ENCODE peak calls at places on chromosomes 7 and 10, in seven cellular contexts. P, H, J, F, V, I and U are unnamed samples.

GRCh38 chr7:149869867-149870266 is 3.9 kb upstream of the ATP6V0E2 start:
- DNase-seq in V (no peak), J (no peak), H (no peak), P (no peak), F (no peak), I (no peak), U (no peak)

GRCh38 chr7:73520673-73521635 is 1.1 kb downstream of the BAZ1B start:
- DNase-seq in P (peak), F (no peak), H (no peak), J (no peak), I (no peak), V (peak), U (peak)

GRCh38 chr7:23106491-23106800 is 861 bp downstream of the KLHL7 start:
- DNase-seq in V (peak), F (no peak), P (no peak), J (no peak), H (no peak), I (no peak), U (no peak)

GRCh38 chr7:102456327-102456726 is 8.3 kb downstream of the ALKBH4 start:
- DNase-seq in I (no peak), P (no peak), J (peak), V (no peak), F (no peak), H (no peak), U (no peak)

GRCh38 chr7:41027428-41028115 is 675.3 kb downstream of the INHBA start:
- DNase-seq in V (no peak), H (no peak), I (no peak), P (no peak), J (no peak), F (no peak), U (peak)

GRCh38 chr10:103448751-103449150 is 3.4 kb downstream of the CALHM2 start:
- DNase-seq in P (no peak), I (no peak), V (no peak), J (no peak), F (no peak), H (no peak), U (no peak)

GRCh38 chr10:119073584-119073983 is 7.0 kb downstream of the EIF3A start:
- DNase-seq in P (no peak), V (no peak), J (no peak), F (no peak), H (no peak), I (no peak), U (no peak)

GRCh38 chr7:155254018-155254417 is 43.7 kb upstream of the INSIG1 start:
- DNase-seq in V (no peak), J (no peak), H (no peak), F (no peak), P (no peak), I (no peak), U (no peak)

GRCh38 chr10:105964009-105964408 is 1200.5 kb downstream of the SORCS1 start:
- DNase-seq in P (no peak), F (no peak), H (no peak), I (no peak), J (no peak), V (no peak), U (no peak)

GRCh38 chr7:158239290-158239981 is 348.2 kb downstream of the PTPRN2 start:
- DNase-seq in I (no peak), F (no peak), P (peak), V (peak), H (no peak), J (no peak), U (no peak)

GRCh38 chr7:118060692-118061091 is 123.3 kb upstream of the LSM8 start:
- DNase-seq in P (no peak), V (no peak), H (no peak), J (no peak), I (no peak), F (no peak), U (no peak)

GRCh38 chr10:3729397-3729796 is 55.6 kb downstream of the KLF6 start:
- DNase-seq in J (no peak), V (no peak), P (no peak), H (no peak), F (no peak), I (no peak), U (peak)

GRCh38 chr10:21523557-21524008 is 1.9 kb downstream of the SKIDA1 start:
- DNase-seq in H (peak), I (no peak), J (no peak), V (no peak), F (no peak), P (no peak), U (no peak)

GRCh38 chr10:85792533-85792858 is 574.1 kb downstream of the GRID1 start:
- DNase-seq in H (no peak), J (no peak), P (no peak), V (no peak), F (no peak), I (no peak), U (no peak)

GRCh38 chr7:133709036-133709880 is 417.9 kb upstream of the LRGUK start:
- DNase-seq in V (no peak), H (no peak), I (no peak), J (no peak), F (no peak), P (no peak), U (no peak)

GRCh38 chr10:3948843-3949242 is 163.8 kb upstream of the KLF6 start:
- DNase-seq in J (no peak), H (no peak), P (no peak), I (no peak), V (peak), F (no peak), U (no peak)

GRCh38 chr7:117858731-117859130 is 14.5 kb downstream of the CTTNBP2 start:
- DNase-seq in F (no peak), I (no peak), V (no peak), P (no peak), J (no peak), H (no peak), U (no peak)

GRCh38 chr10:30431435-30431911 is 2.5 kb upstream of the MAP3K8 start:
- DNase-seq in H (no peak), I (no peak), P (peak), F (no peak), J (no peak), V (no peak), U (no peak)

GRCh38 chr10:44967596-44967995 is 8.0 kb downstream of the RASSF4 start:
- DNase-seq in V (no peak), I (no peak), P (no peak), F (no peak), H (no peak), J (no peak), U (no peak)

GRCh38 chr10:102621418-102622325 is 22.6 kb upstream of the TRIM8 start:
- DNase-seq in I (no peak), V (no peak), J (no peak), F (no peak), H (peak), P (no peak), U (no peak)

GRCh38 chr10:132534348-132535064 is 3.1 kb upstream of the INPP5A start:
- DNase-seq in I (no peak), J (no peak), P (no peak), F (no peak), H (no peak), V (no peak), U (no peak)

GRCh38 chr7:106721816-106722785 is 61.1 kb upstream of the CCDC71L start:
- DNase-seq in F (no peak), V (no peak), H (no peak), I (no peak), J (no peak), P (no peak), U (no peak)

GRCh38 chr7:28587211-28587610 is 174.9 kb downstream of the CREB5 start:
- DNase-seq in I (no peak), J (no peak), P (no peak), V (no peak), H (no peak), F (no peak), U (no peak)

GRCh38 chr10:13613519-13613918 is 26.8 kb downstream of the PRPF18 start:
- DNase-seq in I (no peak), J (no peak), V (peak), H (no peak), P (no peak), F (no peak), U (peak)

GRCh38 chr10:67969875-67970274 is 85.4 kb downstream of the SIRT1 start:
- DNase-seq in V (no peak), I (no peak), H (no peak), P (no peak), F (no peak), J (no peak), U (no peak)

GRCh38 chr10:119412244-119412750 is 130.2 kb downstream of the RGS10 start:
- DNase-seq in F (no peak), P (no peak), I (no peak), H (no peak), V (peak), J (no peak), U (no peak)

GRCh38 chr10:57849726-57850357 is 417.9 kb downstream of the IPMK start:
- DNase-seq in F (no peak), V (peak), J (no peak), H (no peak), I (no peak), P (no peak), U (no peak)

GRCh38 chr10:12589789-12590188 is 240.4 kb downstream of the CAMK1D start:
- DNase-seq in V (no peak), F (no peak), I (no peak), J (no peak), P (no peak), H (no peak), U (no peak)

GRCh38 chr7:1531263-1531978 is 919 bp downstream of the MAFK start:
- DNase-seq in J (no peak), H (no peak), V (peak), I (no peak), F (no peak), P (peak), U (no peak)

GRCh38 chr10:87878664-87879459 is 15.4 kb downstream of the PTEN start:
- DNase-seq in J (no peak), I (no peak), P (peak), H (no peak), F (no peak), V (no peak), U (no peak)

GRCh38 chr7:130971297-130971696 is 237.3 kb upstream of the KLF14 start:
- DNase-seq in J (no peak), I (no peak), F (no peak), P (no peak), V (no peak), H (no peak), U (no peak)

GRCh38 chr7:66238712-66239466 is 33.8 kb downstream of the TPST1 start:
- DNase-seq in H (no peak), F (no peak), V (no peak), P (no peak), J (no peak), I (no peak), U (no peak)

DNA sequence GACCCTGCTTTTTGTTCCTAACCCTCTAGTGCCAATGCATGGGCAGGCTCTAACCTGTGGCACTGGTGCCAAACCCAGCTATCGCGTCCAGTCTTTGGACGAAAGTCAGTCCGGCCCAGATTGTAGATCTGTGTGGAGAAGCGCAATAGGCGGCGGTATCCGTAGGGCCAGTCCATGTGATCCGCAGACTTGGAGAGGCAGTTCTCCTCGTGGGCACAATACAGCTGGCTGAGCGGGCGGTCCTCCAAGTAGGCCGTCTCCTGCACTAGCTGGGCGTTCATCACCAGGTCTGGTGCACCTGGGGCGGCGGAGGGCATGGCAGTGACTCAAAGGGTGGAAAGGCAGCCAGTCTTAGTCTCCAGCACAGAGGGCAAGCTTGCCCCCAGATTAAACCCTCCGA is 14.5 kb downstream of the LOXL4 start:
- DNase-seq in V (no peak), H (no peak), J (no peak), I (no peak), P (no peak), F (no peak), U (no peak)
- TF ChIP-seq JUND in V (no peak), H (no peak), J (no peak), I (no peak), P (no peak), F (no peak), U (no peak)

DNA sequence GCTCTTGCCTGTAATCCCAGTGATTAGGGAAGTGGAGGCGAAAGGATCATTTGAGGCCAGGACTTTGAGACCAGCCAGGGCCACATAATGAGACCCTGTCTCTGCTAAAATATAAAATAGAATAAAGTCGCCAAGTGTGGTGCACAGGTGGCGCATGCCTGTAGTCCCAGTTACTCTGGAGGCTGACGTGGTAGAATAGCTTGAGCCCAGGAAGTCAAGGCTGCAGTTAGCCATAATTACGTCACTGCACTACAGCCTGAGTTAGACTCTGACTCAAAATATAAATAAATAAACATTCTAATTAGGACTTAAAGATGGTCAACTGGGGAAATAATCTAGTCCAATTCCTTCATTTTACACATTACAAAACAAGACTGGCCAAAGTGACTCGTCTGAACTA is 768 bp downstream of the CHCHD2 start:
- DNase-seq in J (peak), I (no peak), P (no peak), H (peak), V (no peak), F (no peak), U (no peak)
- TF ChIP-seq JUND in J (no peak), I (no peak), P (peak), H (no peak), V (no peak), F (no peak), U (no peak)

DNA sequence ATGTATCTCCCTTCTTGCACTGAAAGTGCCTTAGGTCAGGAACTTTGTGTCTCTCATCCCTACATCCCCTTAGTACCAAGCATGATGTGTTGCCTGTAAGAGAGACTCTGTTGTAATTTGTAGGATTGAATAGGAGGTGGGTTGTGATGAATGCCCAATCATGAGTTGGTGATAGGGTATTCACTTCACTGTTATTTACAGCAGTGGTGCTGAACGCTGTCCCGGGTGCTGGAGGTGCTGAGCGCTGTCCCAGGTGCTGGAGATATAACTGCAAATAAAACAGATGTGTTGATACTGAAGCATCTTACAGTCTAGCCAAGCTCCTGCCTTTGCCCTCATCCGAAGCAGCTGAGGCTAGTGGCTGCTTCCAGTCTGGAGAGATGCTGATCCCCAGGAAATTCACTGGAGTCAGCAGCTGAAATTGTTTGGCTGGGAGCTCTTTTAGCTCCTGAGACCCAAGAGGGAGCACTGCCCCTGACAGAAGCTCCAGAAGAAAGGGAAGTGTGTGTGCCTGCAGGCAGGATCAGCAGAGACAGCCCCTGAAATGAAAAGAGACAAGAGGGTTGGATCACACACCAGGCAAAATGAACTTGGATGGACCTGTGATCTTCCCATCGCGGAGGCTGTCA is 183.4 kb downstream of the SORCS3 start:
- DNase-seq in F (peak), V (no peak), J (peak), I (no peak), H (no peak), P (peak), U (peak)
- TF ChIP-seq JUND in F (no peak), V (no peak), J (no peak), I (no peak), H (no peak), P (no peak), U (no peak)

DNA sequence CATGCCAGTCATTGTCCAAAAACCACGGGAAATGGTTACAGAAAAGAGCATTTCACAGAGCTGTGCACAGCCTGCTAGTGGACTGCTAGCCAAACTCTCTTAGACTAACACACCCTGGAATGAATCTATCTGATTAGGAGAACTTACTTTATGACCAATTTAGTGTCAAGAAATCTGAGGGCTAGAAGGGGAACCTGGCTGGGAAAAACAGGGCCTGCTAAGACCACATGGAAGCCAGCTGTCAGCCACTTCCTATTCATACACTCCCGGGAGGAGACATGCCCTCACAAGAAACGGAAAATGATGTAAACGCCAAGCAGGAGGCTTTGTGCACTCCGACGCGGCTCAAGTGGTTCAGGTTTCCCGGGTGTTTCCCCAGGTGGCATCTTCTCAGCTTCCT is 54.8 kb downstream of the MPP7 start:
- DNase-seq in F (no peak), V (no peak), H (no peak), J (no peak), I (no peak), P (no peak), U (no peak)
- TF ChIP-seq JUND in F (no peak), V (no peak), H (no peak), J (no peak), I (no peak), P (no peak), U (no peak)